ENCODE peak calls at places on chromosomes 13 and 19, in five cellular contexts. One of them, this sample, is unnamed.

GRCh38 chr13:21338651-21339278 is 120.3 kb downstream of the ZDHHC20 start:
- DNase-seq in H1: no peak
- DNase-seq in K562: no peak
- DNase-seq in GM12878: no peak
- DNase-seq in HepG2: no peak
- DNase-seq in this sample: no peak

GRCh38 chr13:111132948-111133347 is 17.8 kb downstream of the ARHGEF7 start:
- DNase-seq in H1: no peak
- DNase-seq in K562: no peak
- DNase-seq in GM12878: no peak
- DNase-seq in HepG2: no peak
- DNase-seq in this sample: no peak

GRCh38 chr13:102191951-102192461 is 209.8 kb downstream of the FGF14 start:
- DNase-seq in H1: no peak
- DNase-seq in K562: no peak
- DNase-seq in GM12878: no peak
- DNase-seq in HepG2: no peak
- DNase-seq in this sample: no peak

GRCh38 chr19:50210425-50210824 is 7.0 kb downstream of the MYH14 start:
- DNase-seq in H1: no peak
- DNase-seq in K562: no peak
- DNase-seq in GM12878: no peak
- DNase-seq in HepG2: no peak
- DNase-seq in this sample: no peak

GRCh38 chr19:33472696-33473624 is 48.6 kb downstream of the PEPD start:
- DNase-seq in H1: no peak
- DNase-seq in K562: no peak
- DNase-seq in GM12878: no peak
- DNase-seq in HepG2: no peak
- DNase-seq in this sample: peak

GRCh38 chr19:392375-392970 is 16.5 kb downstream of the C2CD4C start:
- DNase-seq in H1: no peak
- DNase-seq in K562: no peak
- DNase-seq in GM12878: no peak
- DNase-seq in HepG2: no peak
- DNase-seq in this sample: no peak

GRCh38 chr19:50252111-50252886 is 48.9 kb downstream of the MYH14 start:
- DNase-seq in H1: no peak
- DNase-seq in K562: peak
- DNase-seq in GM12878: no peak
- DNase-seq in HepG2: no peak
- DNase-seq in this sample: peak

GRCh38 chr13:42394361-42395065 is 122.6 kb downstream of the AKAP11 start:
- DNase-seq in H1: no peak
- DNase-seq in K562: no peak
- DNase-seq in GM12878: no peak
- DNase-seq in HepG2: no peak
- DNase-seq in this sample: no peak

GRCh38 chr13:111139874-111140561 is 24.9 kb downstream of the ARHGEF7 start:
- DNase-seq in H1: no peak
- DNase-seq in K562: no peak
- DNase-seq in GM12878: no peak
- DNase-seq in HepG2: no peak
- DNase-seq in this sample: no peak

GRCh38 chr19:38993271-38993670 is 17.7 kb upstream of the FBXO17 start:
- DNase-seq in H1: no peak
- DNase-seq in K562: no peak
- DNase-seq in GM12878: no peak
- DNase-seq in HepG2: no peak
- DNase-seq in this sample: no peak

GRCh38 chr19:54420383-54421168 is 5.3 kb downstream of the TTYH1 start:
- DNase-seq in H1: peak
- DNase-seq in K562: peak
- DNase-seq in GM12878: no peak
- DNase-seq in HepG2: peak
- DNase-seq in this sample: peak

GRCh38 chr13:98826156-98826555 is 73.7 kb upstream of the SLC15A1 start:
- DNase-seq in H1: no peak
- DNase-seq in K562: no peak
- DNase-seq in GM12878: no peak
- DNase-seq in HepG2: no peak
- DNase-seq in this sample: no peak

GRCh38 chr19:42028304-42029216 is 34.5 kb upstream of the ATP1A3 start:
- DNase-seq in H1: peak
- DNase-seq in K562: peak
- DNase-seq in GM12878: no peak
- DNase-seq in HepG2: no peak
- DNase-seq in this sample: peak

GRCh38 chr19:29547981-29548380 is 22.2 kb downstream of the VSTM2B start:
- DNase-seq in H1: no peak
- DNase-seq in K562: no peak
- DNase-seq in GM12878: no peak
- DNase-seq in HepG2: no peak
- DNase-seq in this sample: no peak

GRCh38 chr13:91647361-91647970 is 249.0 kb downstream of the GPC5 start:
- DNase-seq in H1: peak
- DNase-seq in K562: peak
- DNase-seq in GM12878: no peak
- DNase-seq in HepG2: peak
- DNase-seq in this sample: peak

GRCh38 chr13:96816261-96816660 is 178.0 kb downstream of the OXGR1 start:
- DNase-seq in H1: no peak
- DNase-seq in K562: no peak
- DNase-seq in GM12878: no peak
- DNase-seq in HepG2: no peak
- DNase-seq in this sample: no peak

GRCh38 chr19:54653181-54653809 is 9.5 kb upstream of the LILRB4 start:
- DNase-seq in H1: no peak
- DNase-seq in K562: peak
- DNase-seq in GM12878: no peak
- DNase-seq in HepG2: peak
- DNase-seq in this sample: no peak

GRCh38 chr13:84139561-84140158 is 257.4 kb upstream of the SLITRK1 start:
- DNase-seq in H1: no peak
- DNase-seq in K562: no peak
- DNase-seq in GM12878: no peak
- DNase-seq in HepG2: no peak
- DNase-seq in this sample: no peak

GRCh38 chr19:29662604-29663404 is 2.5 kb upstream of the PLEKHF1 start:
- DNase-seq in H1: no peak
- DNase-seq in K562: peak
- DNase-seq in GM12878: no peak
- DNase-seq in HepG2: no peak
- DNase-seq in this sample: no peak

GRCh38 chr13:110298566-110299321 is 8.2 kb downstream of the COL4A1 start:
- DNase-seq in H1: no peak
- DNase-seq in K562: no peak
- DNase-seq in GM12878: no peak
- DNase-seq in HepG2: no peak
- DNase-seq in this sample: no peak

GRCh38 chr19:48858984-48859710 is 9.3 kb downstream of the PLEKHA4 start:
- DNase-seq in H1: no peak
- DNase-seq in K562: peak
- DNase-seq in GM12878: no peak
- DNase-seq in HepG2: no peak
- DNase-seq in this sample: peak

GRCh38 chr19:27972291-27973040 is 1240.5 kb downstream of the UQCRFS1 start:
- DNase-seq in H1: no peak
- DNase-seq in K562: no peak
- DNase-seq in GM12878: no peak
- DNase-seq in HepG2: no peak
- DNase-seq in this sample: no peak

GRCh38 chr19:33350538-33351309 is 22.8 kb upstream of the CEBPG start:
- DNase-seq in H1: no peak
- DNase-seq in K562: no peak
- DNase-seq in GM12878: no peak
- DNase-seq in HepG2: no peak
- DNase-seq in this sample: no peak

GRCh38 chr13:42355841-42356575 is 84.1 kb downstream of the AKAP11 start:
- DNase-seq in H1: no peak
- DNase-seq in K562: no peak
- DNase-seq in GM12878: no peak
- DNase-seq in HepG2: no peak
- DNase-seq in this sample: no peak

GRCh38 chr19:14432817-14433453 is at the start of gene PKN1:
- DNase-seq in H1: no peak
- DNase-seq in K562: peak
- DNase-seq in GM12878: no peak
- DNase-seq in HepG2: no peak
- DNase-seq in this sample: peak

GRCh38 chr19:14427461-14427860 is 5.6 kb upstream of the PKN1 start:
- DNase-seq in H1: no peak
- DNase-seq in K562: no peak
- DNase-seq in GM12878: no peak
- DNase-seq in HepG2: no peak
- DNase-seq in this sample: no peak

GRCh38 chr19:14430712-14431111 is 2.4 kb upstream of the PKN1 start:
- DNase-seq in H1: no peak
- DNase-seq in K562: no peak
- DNase-seq in GM12878: no peak
- DNase-seq in HepG2: no peak
- DNase-seq in this sample: no peak

GRCh38 chr19:14425696-14426138 is 6.6 kb upstream of the DDX39A start:
- DNase-seq in H1: no peak
- DNase-seq in K562: peak
- DNase-seq in GM12878: no peak
- DNase-seq in HepG2: no peak
- DNase-seq in this sample: no peak

GRCh38 chr19:14428882-14429416 is 4.2 kb upstream of the PKN1 start:
- DNase-seq in H1: no peak
- DNase-seq in K562: peak
- DNase-seq in GM12878: no peak
- DNase-seq in HepG2: peak
- DNase-seq in this sample: no peak
- TF ChIP-seq ATF2 in H1: no peak
- TF ChIP-seq ATF2 in K562: no peak
- TF ChIP-seq ATF2 in GM12878: no peak
- TF ChIP-seq ATF2 in HepG2: no peak
- TF ChIP-seq ATF2 in this sample: no peak

GRCh38 chr19:1522061-1522460 is 1.8 kb upstream of the PLK5 start:
- DNase-seq in H1: no peak
- DNase-seq in K562: no peak
- DNase-seq in GM12878: no peak
- DNase-seq in HepG2: no peak
- DNase-seq in this sample: no peak

GRCh38 chr19:1521636-1522035 is 2.2 kb upstream of the PLK5 start:
- DNase-seq in H1: no peak
- DNase-seq in K562: no peak
- DNase-seq in GM12878: no peak
- DNase-seq in HepG2: no peak
- DNase-seq in this sample: no peak

GRCh38 chr19:1523412-1524205 is at the start of gene PLK5:
- DNase-seq in H1: no peak
- DNase-seq in K562: peak
- DNase-seq in GM12878: no peak
- DNase-seq in HepG2: no peak
- DNase-seq in this sample: peak

GRCh38 chr19:1524206-1524971 is 512 bp downstream of the PLK5 start:
- DNase-seq in H1: no peak
- DNase-seq in K562: peak
- DNase-seq in GM12878: no peak
- DNase-seq in HepG2: no peak
- DNase-seq in this sample: no peak

DNA sequence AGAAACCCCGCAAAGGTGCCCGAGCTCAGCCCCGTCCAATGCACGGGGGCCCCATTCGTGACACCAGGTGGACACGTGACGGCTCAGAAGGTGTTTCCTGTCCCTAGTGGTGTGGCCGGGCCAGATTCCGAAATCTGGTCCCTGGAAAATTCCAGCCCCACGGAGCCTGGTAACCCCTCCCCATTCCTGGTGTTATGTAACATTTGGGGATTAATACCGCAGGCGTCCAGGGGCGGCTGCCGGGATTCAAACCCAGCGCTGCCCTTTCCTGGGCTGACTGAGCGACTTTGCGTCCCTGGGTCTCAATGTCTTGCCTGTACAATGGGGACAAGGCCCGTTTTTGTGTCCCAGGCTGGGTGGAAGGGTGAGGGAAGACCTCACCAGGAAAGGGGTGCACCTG is 1.0 kb upstream of the PLK5 start:
- DNase-seq in H1: no peak
- DNase-seq in K562: no peak
- DNase-seq in GM12878: no peak
- DNase-seq in HepG2: no peak
- DNase-seq in this sample: no peak
- TF ChIP-seq ATF2 in H1: no peak
- TF ChIP-seq ATF2 in K562: no peak
- TF ChIP-seq ATF2 in GM12878: no peak
- TF ChIP-seq ATF2 in HepG2: no peak
- TF ChIP-seq ATF2 in this sample: no peak

DNA sequence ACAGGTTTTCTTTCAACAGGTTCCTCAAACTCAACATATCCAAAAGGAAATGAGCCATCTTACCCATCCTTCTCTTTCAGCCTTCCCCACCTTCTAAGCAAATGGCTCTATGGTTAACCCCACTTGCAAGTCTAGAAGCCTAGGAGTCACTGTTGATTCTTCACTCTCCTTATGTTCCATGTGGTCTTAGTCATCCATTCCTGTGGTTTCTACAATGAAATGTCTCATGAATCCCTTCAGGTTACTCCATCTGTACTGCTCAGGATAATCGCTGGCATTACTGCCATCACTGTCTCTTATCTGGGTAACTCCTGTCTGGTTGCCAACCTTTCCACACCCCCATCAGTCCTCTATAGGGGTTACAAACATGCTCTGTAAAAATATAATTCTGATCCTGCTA is 381.3 kb downstream of the ENOX1 start:
- DNase-seq in H1: no peak
- DNase-seq in K562: no peak
- DNase-seq in GM12878: no peak
- DNase-seq in HepG2: no peak
- DNase-seq in this sample: no peak
- TF ChIP-seq ATF2 in H1: no peak
- TF ChIP-seq ATF2 in K562: no peak
- TF ChIP-seq ATF2 in GM12878: no peak
- TF ChIP-seq ATF2 in HepG2: no peak
- TF ChIP-seq ATF2 in this sample: no peak

DNA sequence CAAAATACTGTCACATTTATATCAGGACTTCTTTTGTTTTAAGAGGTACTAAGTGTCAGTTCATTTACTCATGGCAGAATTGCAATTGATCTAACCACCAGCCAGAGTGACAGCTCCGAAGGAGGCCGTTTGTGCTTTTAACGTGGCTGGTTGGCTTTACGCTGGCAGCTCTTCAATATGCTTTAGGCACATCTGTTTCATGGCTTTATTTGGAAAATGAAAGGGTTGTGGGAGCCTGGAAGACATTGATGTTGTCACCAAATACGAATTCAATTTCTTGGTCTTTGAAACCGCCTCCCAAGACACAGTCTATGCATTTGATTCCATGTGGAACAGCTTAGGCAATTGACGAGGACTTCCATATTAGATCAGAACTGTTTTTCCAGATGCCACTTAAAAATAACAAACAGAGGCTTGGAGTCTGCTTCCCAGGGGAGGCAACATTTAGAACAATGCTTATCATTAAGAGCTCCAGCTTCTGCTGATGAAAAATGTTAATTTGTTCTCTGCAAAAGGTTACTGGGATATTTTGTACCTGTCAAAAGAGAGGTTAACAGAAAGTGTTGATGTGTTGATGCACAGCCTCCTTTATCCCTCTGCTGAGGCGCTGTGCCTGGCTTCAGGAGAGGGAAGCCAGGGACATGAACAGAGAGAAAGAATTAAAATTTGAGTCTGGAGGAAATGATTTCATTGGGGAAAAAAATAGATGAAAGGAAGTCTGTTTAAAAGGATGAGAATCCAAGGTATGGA is 64.0 kb upstream of the TNFRSF19 start:
- DNase-seq in H1: no peak
- DNase-seq in K562: no peak
- DNase-seq in GM12878: no peak
- DNase-seq in HepG2: no peak
- DNase-seq in this sample: no peak
- TF ChIP-seq ATF2 in H1: no peak
- TF ChIP-seq ATF2 in K562: no peak
- TF ChIP-seq ATF2 in GM12878: no peak
- TF ChIP-seq ATF2 in HepG2: no peak
- TF ChIP-seq ATF2 in this sample: no peak

This sample was measured in WTC11.